ENCODE peak calls at places on chromosomes 6 and 20, in seven cellular contexts. I is IMR-90, S is endothelial cell of umbilical vein, A is fibroblast of lung, Y is PC-3, E is colonic mucosa, U is astrocyte. Q is an unnamed sample.

GRCh38 chr6:42984924-42985475 is 630 bp downstream of the PPP2R5D start:
- DNase-seq in E (peak), A (peak), Y (peak), S (peak), I (no peak), U (no peak), Q (peak)

GRCh38 chr6:165658395-165659058 is 4.5 kb downstream of the PDE10A start:
- DNase-seq in I (no peak), S (no peak), E (no peak), A (no peak), Y (no peak), U (no peak), Q (no peak)

GRCh38 chr6:123716506-123716905 is 79.8 kb upstream of the TRDN start:
- DNase-seq in E (no peak), S (no peak), A (no peak), U (no peak), I (no peak), Y (no peak), Q (no peak)

GRCh38 chr6:56477241-56477640 is 165.4 kb downstream of the DST start:
- DNase-seq in S (no peak), A (no peak), I (no peak), E (no peak), Y (no peak), U (no peak), Q (no peak)

GRCh38 chr6:100724696-100725095 is 156.4 kb downstream of the ASCC3 start:
- DNase-seq in I (no peak), U (peak), S (no peak), A (no peak), Y (no peak), E (no peak), Q (no peak)

GRCh38 chr20:1001981-1002681 is at the start of gene RSPO4:
- DNase-seq in Y (no peak), A (no peak), U (no peak), I (no peak), E (no peak), S (no peak), Q (no peak)

GRCh38 chr6:147909645-147910044 is 401.2 kb downstream of the SAMD5 start:
- DNase-seq in A (no peak), U (peak), S (no peak), E (no peak), Y (peak), I (peak), Q (no peak)

GRCh38 chr20:997016-997415 is 5.1 kb downstream of the RSPO4 start:
- DNase-seq in S (no peak), U (no peak), I (no peak), E (no peak), A (no peak), Y (no peak), Q (no peak)

GRCh38 chr6:108541843-108542795 is 18.6 kb upstream of the FOXO3 start:
- DNase-seq in E (peak), Y (peak), U (peak), S (peak), I (peak), A (peak), Q (peak)

GRCh38 chr6:5379647-5380242 is 118.4 kb downstream of the FARS2 start:
- DNase-seq in E (peak), U (no peak), A (peak), S (peak), I (peak), Y (peak), Q (no peak)

GRCh38 chr6:137001287-137001976 is 43.3 kb downstream of the IL20RA start:
- DNase-seq in I (no peak), Y (peak), U (peak), A (no peak), E (peak), S (peak), Q (no peak)

GRCh38 chr20:835220-836045 is 1.9 kb downstream of the FAM110A start:
- DNase-seq in S (no peak), A (no peak), Y (no peak), E (no peak), I (no peak), U (no peak), Q (peak)

GRCh38 chr6:117771403-117771802 is 96.1 kb downstream of the NUS1 start:
- DNase-seq in S (no peak), E (no peak), I (no peak), Y (no peak), U (no peak), A (no peak), Q (no peak)

GRCh38 chr6:137705166-137706064 is 161.6 kb upstream of the TNFAIP3 start:
- DNase-seq in S (peak), A (peak), E (peak), Y (peak), I (peak), U (peak), Q (peak)

GRCh38 chr20:4592316-4593148 is 129.2 kb upstream of the PRND start:
- DNase-seq in Y (peak), I (no peak), U (no peak), A (peak), E (peak), S (peak), Q (peak)

GRCh38 chr6:72626126-72626525 is 4.3 kb downstream of the KCNQ5 start:
- DNase-seq in U (no peak), Y (no peak), S (no peak), I (no peak), E (no peak), A (no peak), Q (no peak)

GRCh38 chr6:72621243-72622093 is at the start of gene KCNQ5:
- DNase-seq in Y (no peak), I (no peak), S (no peak), U (no peak), A (no peak), E (no peak), Q (peak)

GRCh38 chr6:72622094-72622540 is 253 bp downstream of the KCNQ5 start:
- DNase-seq in U (no peak), S (no peak), I (peak), A (no peak), E (peak), Y (no peak), Q (peak)

GRCh38 chr6:72623808-72624207 is 1.9 kb downstream of the KCNQ5 start:
- DNase-seq in A (no peak), U (no peak), I (no peak), Y (no peak), S (no peak), E (no peak), Q (no peak)

DNA sequence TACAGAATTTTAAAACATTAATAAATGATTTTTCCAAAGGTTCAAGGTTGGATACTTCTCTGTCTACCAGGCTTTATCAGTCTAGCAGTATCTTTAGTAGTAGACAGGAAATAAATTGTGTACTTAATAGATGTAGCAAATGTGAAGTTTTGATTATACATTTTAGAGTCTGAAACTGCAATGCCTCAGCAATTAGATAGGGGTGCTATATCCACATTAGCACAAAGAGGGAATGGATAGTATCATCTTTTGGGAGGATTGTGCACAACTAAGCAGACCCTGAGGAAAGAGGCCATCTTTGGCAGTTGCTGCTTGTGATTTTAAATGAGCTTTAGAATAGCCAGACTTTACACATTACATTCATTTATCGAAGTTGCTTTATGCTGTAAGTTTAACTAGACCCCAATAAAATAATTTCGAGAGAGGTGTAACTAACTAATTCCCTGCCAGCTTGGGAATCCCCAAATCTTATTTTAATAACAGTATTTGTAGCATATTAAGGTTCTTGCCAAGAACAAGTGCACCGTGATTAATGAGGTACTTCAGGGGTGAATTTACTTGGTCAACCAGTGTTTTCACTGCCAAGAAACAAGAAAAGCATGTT is 2.8 kb downstream of the KCNQ5 start:
- DNase-seq in I (peak), E (no peak), S (no peak), U (no peak), Y (peak), A (no peak), Q (no peak)
- H3K4me3 ChIP-seq in I (no peak), E (no peak), S (no peak), U (no peak), Y (no peak), A (no peak), Q (no peak)

GRCh38 chr6:63352587-63353281 is 33.0 kb upstream of the LGSN start:
- DNase-seq in I (peak), Y (peak), E (peak), U (peak), S (peak), A (peak), Q (no peak)
- TF ChIP-seq CTCF in I (peak), Y (peak), E (peak), U (peak), S (peak), A (peak), Q (peak)

GRCh38 chr20:50449789-50450492 is 60.2 kb upstream of the PTPN1 start:
- DNase-seq in S (no peak), E (no peak), U (no peak), A (no peak), I (no peak), Y (no peak), Q (no peak)
- H3K9ac ChIP-seq in S (no peak), E (no peak), U (no peak), A (no peak), I (no peak), Y (no peak), Q (no peak)

GRCh38 chr6:49155321-49155720 is 307.7 kb downstream of the MMUT start:
- DNase-seq in U (no peak), Y (no peak), E (no peak), A (no peak), S (no peak), I (no peak), Q (no peak)
- H3K4me3 ChIP-seq in U (no peak), Y (no peak), E (no peak), A (no peak), S (no peak), I (no peak), Q (no peak)

DNA sequence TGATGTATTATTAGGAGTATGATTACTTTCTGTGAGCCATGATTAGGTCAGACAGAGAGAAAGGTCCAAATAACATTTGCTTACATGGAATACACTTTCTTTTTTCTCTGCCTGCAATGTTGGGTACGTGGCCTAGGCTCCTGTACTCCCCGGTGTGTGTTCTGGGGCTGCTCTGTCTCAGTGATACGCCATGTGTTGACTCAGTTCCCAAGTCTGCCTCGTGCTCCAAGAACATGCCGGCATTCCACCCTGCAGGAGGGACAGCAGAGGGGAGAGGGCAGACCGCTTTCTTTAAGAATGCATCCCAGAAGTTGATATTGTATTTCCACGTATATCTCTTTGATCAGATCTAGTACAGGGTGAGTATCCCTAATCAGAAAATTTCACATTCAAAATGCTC is 33.3 kb upstream of the THBS2 start:
- DNase-seq in S (no peak), Y (no peak), E (no peak), I (no peak), U (no peak), A (no peak), Q (no peak)
- TF ChIP-seq CTCF in S (no peak), Y (no peak), E (no peak), I (no peak), U (no peak), A (no peak), Q (no peak)

GRCh38 chr20:63182946-63183415 is 33.0 kb downstream of the YTHDF1 start:
- DNase-seq in S (no peak), E (no peak), A (no peak), U (no peak), I (no peak), Y (no peak), Q (peak)
- H3K9ac ChIP-seq in S (no peak), E (no peak), A (no peak), U (no peak), I (no peak), Y (no peak), Q (no peak)

Q was measured in kidney.